ENCODE peak calls at places on chromosomes 2 and 18, in four cellular contexts. Y is adipocyte; N is CD4-positive, alpha-beta memory T cell; J is PC-3. D is an unnamed sample.

GRCh38 chr2:220043993-220044335 is 416.5 kb downstream of the SLC4A3 start:
- DNase-seq in Y (no peak), N (no peak), J (no peak), D (no peak)

GRCh38 chr2:233600361-233600760 is 17.1 kb upstream of the UGT1A8 start:
- DNase-seq in Y (no peak), N (no peak), J (no peak), D (no peak)

GRCh38 chr2:237616373-237617304 is 10.7 kb upstream of the LRRFIP1 start:
- DNase-seq in Y (peak; percentile 85), N (peak; percentile 29), J (peak; percentile 28), D (peak; percentile 85)

GRCh38 chr18:79873449-79874110 is 75.8 kb downstream of the KCNG2 start:
- DNase-seq in Y (no peak), N (no peak), J (no peak), D (peak; percentile 82)

GRCh38 chr2:106995560-106995959 is 109.6 kb upstream of the ST6GAL2 start:
- DNase-seq in Y (no peak), N (no peak), J (peak; percentile 23), D (peak; percentile 45)

GRCh38 chr2:96251721-96252292 is 14.0 kb downstream of the TMEM127 start:
- DNase-seq in Y (peak; percentile 84), N (no peak), J (peak; percentile 70), D (peak; percentile 98)

GRCh38 chr18:8615397-8616025 is 6.3 kb downstream of the RAB12 start:
- DNase-seq in Y (peak; percentile 94), N (no peak), J (peak; percentile 92), D (peak; percentile 98)

GRCh38 chr18:69217271-69217670 is 183.4 kb upstream of the DOK6 start:
- DNase-seq in Y (no peak), N (no peak), J (no peak), D (no peak)

GRCh38 chr2:41922177-41922576 is 125.6 kb upstream of the PKDCC start:
- DNase-seq in Y (no peak), N (no peak), J (no peak), D (no peak)

GRCh38 chr2:37573406-37573805 is 98.0 kb downstream of the CDC42EP3 start:
- DNase-seq in Y (peak; percentile 70), N (no peak), J (peak; percentile 61), D (peak; percentile 42)

GRCh38 chr18:37873416-37873815 is 307.8 kb upstream of the CELF4 start:
- DNase-seq in Y (no peak), N (no peak), J (no peak), D (no peak)

GRCh38 chr2:69514406-69514805 is 77.2 kb upstream of the NFU1 start:
- DNase-seq in Y (peak; percentile 79), N (no peak), J (no peak), D (peak; percentile 78)

GRCh38 chr2:177592945-177593344 is 200.4 kb downstream of the AGPS start:
- DNase-seq in Y (no peak), N (no peak), J (no peak), D (no peak)

GRCh38 chr18:50671376-50671775 is 111.5 kb downstream of the MAPK4 start:
- DNase-seq in Y (no peak), N (no peak), J (no peak), D (no peak)

GRCh38 chr2:75375646-75376582 is 176.6 kb upstream of the TACR1 start:
- DNase-seq in Y (no peak), N (no peak), J (peak; percentile 78), D (peak; percentile 90)

GRCh38 chr2:206241767-206242166 is 32.7 kb upstream of the ZDBF2 start:
- DNase-seq in Y (no peak), N (no peak), J (no peak), D (no peak)

GRCh38 chr2:201962766-201963555 is 70.7 kb upstream of the FZD7 start:
- DNase-seq in Y (no peak), N (no peak), J (no peak), D (no peak)

GRCh38 chr18:8496186-8496585 is 113.1 kb upstream of the RAB12 start:
- DNase-seq in Y (peak; percentile 23), N (no peak), J (no peak), D (no peak)

DNA sequence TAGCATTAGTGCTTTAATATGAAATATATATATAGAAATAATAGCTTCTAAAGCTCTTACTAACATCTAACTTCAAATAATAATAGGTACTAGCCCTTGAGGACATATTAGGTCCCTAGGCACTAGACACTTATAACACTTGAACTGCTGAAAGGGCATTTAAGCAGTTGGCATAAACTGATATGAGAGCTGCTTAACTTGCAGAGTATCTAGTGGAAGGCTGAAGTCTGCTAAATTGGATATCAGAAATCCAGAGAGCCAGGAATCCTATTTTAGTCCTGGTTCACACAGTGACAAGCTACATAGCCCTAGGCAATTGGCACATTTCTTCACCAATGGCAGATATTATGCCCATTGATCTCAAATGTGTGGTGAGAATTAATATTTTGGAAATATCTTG is 326.9 kb upstream of the UBE2E3 start:
- DNase-seq in Y (no peak), N (no peak), J (no peak), D (no peak)
- H3K4me1 ChIP-seq in Y (peaks cover 14% of the 10 kb centered on the region), N (no peaks in the 10 kb centered on the region), J (peaks cover 29% of the 10 kb centered on the region), D (peaks cover 23% of the 10 kb centered on the region)

GRCh38 chr2:71719520-71720282 is 266.3 kb downstream of the DYSF start:
- DNase-seq in Y (no peak), N (no peak), J (no peak), D (no peak)

GRCh38 chr2:71721362-71721665 is 268.0 kb downstream of the DYSF start:
- DNase-seq in Y (peak; percentile 48), N (no peak), J (no peak), D (peak; percentile 85)

GRCh38 chr2:71720596-71721361 is 267.4 kb downstream of the DYSF start:
- DNase-seq in Y (no peak), N (no peak), J (no peak), D (no peak)

GRCh38 chr2:71721669-71722068 is 268.3 kb downstream of the DYSF start:
- DNase-seq in Y (no peak), N (no peak), J (no peak), D (no peak)

GRCh38 chr2:71720283-71720560 is 266.9 kb downstream of the DYSF start:
- DNase-seq in Y (peak; percentile 44), N (no peak), J (peak; percentile 29), D (no peak)
- H3K4me1 ChIP-seq in Y (peaks cover 61% of the 10 kb centered on the region), N (no peaks in the 10 kb centered on the region), J (peaks cover 20% of the 10 kb centered on the region), D (peaks cover 35% of the 10 kb centered on the region)

GRCh38 chr2:62194558-62195420 is 1.1 kb upstream of the B3GNT2 start:
- DNase-seq in Y (no peak), N (no peak), J (no peak), D (no peak)
- H3K4me1 ChIP-seq in Y (peaks cover 28% of the 10 kb centered on the region), N (peaks cover 32% of the 10 kb centered on the region), J (peaks cover 7% of the 10 kb centered on the region), D (peaks cover 16% of the 10 kb centered on the region)

GRCh38 chr2:12501469-12502147 is 215.1 kb upstream of the TRIB2 start:
- DNase-seq in Y (no peak), N (peak; percentile 71), J (peak; percentile 27), D (no peak)

GRCh38 chr2:12498286-12498685 is 218.4 kb upstream of the TRIB2 start:
- DNase-seq in Y (no peak), N (no peak), J (no peak), D (no peak)

GRCh38 chr2:12498703-12499102 is 218.0 kb upstream of the TRIB2 start:
- DNase-seq in Y (no peak), N (no peak), J (peak; percentile 66), D (peak; percentile 67)

GRCh38 chr2:12502759-12503158 is 214.0 kb upstream of the TRIB2 start:
- DNase-seq in Y (peak; percentile 56), N (no peak), J (no peak), D (no peak)

DNA sequence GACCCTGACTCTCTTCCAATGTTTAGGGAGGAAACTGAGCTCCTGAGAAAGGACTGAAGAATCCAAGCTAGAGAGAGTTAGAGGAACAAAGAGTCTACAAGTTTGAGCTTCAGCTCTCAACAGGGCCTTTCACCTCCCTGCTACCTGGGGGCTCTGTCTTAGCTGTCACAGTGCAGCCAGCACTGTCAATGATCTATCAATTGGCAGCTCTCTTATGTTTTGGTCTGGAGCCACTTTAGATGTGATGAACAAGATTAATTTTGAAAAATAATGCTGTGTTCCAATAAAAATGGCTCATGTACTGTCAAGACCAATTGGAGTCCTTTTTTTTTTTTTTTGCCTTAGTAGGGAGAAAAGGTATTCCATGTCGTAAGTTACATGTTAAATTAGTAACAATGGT is 215.8 kb upstream of the TRIB2 start:
- DNase-seq in Y (no peak), N (no peak), J (no peak), D (no peak)
- H3K4me1 ChIP-seq in Y (peaks cover 6% of the 10 kb centered on the region), N (peaks cover 98% of the 10 kb centered on the region), J (peaks cover 31% of the 10 kb centered on the region), D (peaks cover 25% of the 10 kb centered on the region)

DNA sequence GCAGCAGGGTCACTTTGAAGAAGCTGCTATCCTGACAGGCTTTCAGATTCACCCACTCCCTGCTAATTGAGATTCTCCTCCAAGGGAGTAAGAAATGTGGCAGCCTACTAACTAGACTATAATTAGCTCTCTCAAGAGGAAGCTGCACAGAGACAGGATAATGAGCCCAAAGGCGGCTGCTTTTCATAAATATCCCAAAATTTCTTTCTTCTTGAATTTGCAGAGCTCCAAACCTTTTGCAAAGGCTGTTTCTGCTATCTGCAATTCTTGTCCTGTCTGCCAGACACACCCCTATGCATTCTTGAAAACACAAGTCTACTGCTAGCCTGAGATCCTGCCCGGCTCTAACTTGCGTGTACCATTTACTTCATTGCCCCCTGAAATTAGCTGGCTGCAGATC is 54.0 kb upstream of the RNU4ATAC start:
- DNase-seq in Y (peak; percentile 34), N (no peak), J (no peak), D (no peak)
- H3K4me1 ChIP-seq in Y (peaks cover 45% of the 10 kb centered on the region), N (no peaks in the 10 kb centered on the region), J (peaks cover 11% of the 10 kb centered on the region), D (peaks cover 52% of the 10 kb centered on the region)

DNA sequence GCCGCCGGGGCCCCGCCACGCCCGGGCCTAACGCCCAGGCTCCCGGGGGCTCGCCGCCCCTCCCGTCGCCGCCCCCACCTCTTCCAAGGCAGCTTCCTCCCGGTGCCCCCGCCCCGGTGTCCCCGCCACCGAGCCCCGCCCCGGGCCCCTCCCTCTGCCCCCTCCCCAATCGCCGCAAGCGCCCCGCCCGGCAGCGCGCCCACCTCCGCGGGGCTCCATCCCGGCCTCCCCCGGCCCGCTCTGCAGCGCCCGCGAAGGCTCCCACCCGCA is 209 bp downstream of the STK25 start:
- DNase-seq in Y (no peak), N (no peak), J (no peak), D (no peak)
- H3K4me1 ChIP-seq in Y (peaks cover 30% of the 10 kb centered on the region), N (peaks cover 18% of the 10 kb centered on the region), J (peaks cover 17% of the 10 kb centered on the region), D (peaks cover 15% of the 10 kb centered on the region)

GRCh38 chr2:71452565-71452964 is 796 bp upstream of the DYSF start:
- DNase-seq in Y (peak; percentile 39), N (no peak), J (peak; percentile 91), D (no peak)

GRCh38 chr2:71451695-71452094 is 1.7 kb upstream of the DYSF start:
- DNase-seq in Y (no peak), N (no peak), J (no peak), D (no peak)

GRCh38 chr2:71454221-71455010 is 1.1 kb downstream of the DYSF start:
- DNase-seq in Y (no peak), N (no peak), J (peak; percentile 32), D (no peak)

GRCh38 chr2:71455011-71455740 is 1.8 kb downstream of the DYSF start:
- DNase-seq in Y (no peak), N (no peak), J (no peak), D (no peak)

GRCh38 chr2:71453404-71454220 is at the start of gene DYSF:
- DNase-seq in Y (peak; percentile 55), N (no peak), J (peak; percentile 61), D (peak; percentile 91)
- H3K4me1 ChIP-seq in Y (peaks cover 21% of the 10 kb centered on the region), N (peaks cover 22% of the 10 kb centered on the region), J (peaks cover 36% of the 10 kb centered on the region), D (peaks cover 16% of the 10 kb centered on the region)

D was measured in osteoblast.